ENCODE peak calls at places on chromosomes 1 and 21, in four cellular contexts. L, G, D and V are unnamed samples.

GRCh38 chr1:16393255-16394177 is 26.5 kb downstream of the SZRD1 start:
- DNase-seq in L (no peak), G (peak), D (no peak), V (no peak)

GRCh38 chr1:62508187-62508758 is 71.4 kb downstream of the USP1 start:
- DNase-seq in L (no peak), G (no peak), D (no peak), V (peak)

GRCh38 chr21:30072496-30072895 is 94.1 kb downstream of the CLDN17 start:
- DNase-seq in L (no peak), G (peak), D (no peak), V (peak)

GRCh38 chr1:3465935-3466321 is 11.5 kb downstream of the ARHGEF16 start:
- DNase-seq in L (no peak), G (no peak), D (no peak), V (no peak)

GRCh38 chr1:233721003-233721595 is 107.2 kb downstream of the KCNK1 start:
- DNase-seq in L (no peak), G (no peak), D (no peak), V (peak)

GRCh38 chr1:99465176-99465900 is 180.6 kb upstream of the PALMD start:
- DNase-seq in L (no peak), G (no peak), D (no peak), V (no peak)

GRCh38 chr1:47951026-47951425 is 46.2 kb downstream of the TRABD2B start:
- DNase-seq in L (no peak), G (no peak), D (no peak), V (no peak)

GRCh38 chr1:167469280-167469965 is 48.9 kb downstream of the CD247 start:
- DNase-seq in L (no peak), G (peak), D (no peak), V (no peak)

GRCh38 chr1:83798965-83799364 is 200.0 kb downstream of the TTLL7 start:
- DNase-seq in L (no peak), G (no peak), D (no peak), V (no peak)

GRCh38 chr1:10870493-10871096 is 74.1 kb upstream of the CASZ1 start:
- DNase-seq in L (no peak), G (peak), D (no peak), V (no peak)

GRCh38 chr1:2290171-2290578 is 62.1 kb downstream of the SKI start:
- DNase-seq in L (no peak), G (no peak), D (no peak), V (no peak)

GRCh38 chr1:182304218-182305016 is 87.2 kb downstream of the GLUL start:
- DNase-seq in L (no peak), G (no peak), D (no peak), V (no peak)

GRCh38 chr1:155934933-155935590 is 849 bp upstream of the KHDC4 start:
- DNase-seq in L (peak), G (peak), D (no peak), V (no peak)

GRCh38 chr21:33977721-33978369 is 62.2 kb upstream of the ATP5PO start:
- DNase-seq in L (no peak), G (no peak), D (no peak), V (no peak)

GRCh38 chr1:212959266-212960220 is 9.2 kb downstream of the VASH2 start:
- DNase-seq in L (no peak), G (no peak), D (no peak), V (no peak)

GRCh38 chr1:212162635-212163034 is 122.6 kb upstream of the PPP2R5A start:
- DNase-seq in L (peak), G (peak), D (no peak), V (no peak)

GRCh38 chr1:36321119-36321951 is 2.1 kb downstream of the EVA1B start:
- DNase-seq in L (peak), G (peak), D (peak), V (peak)

GRCh38 chr1:50929376-50929958 is 30.6 kb downstream of the FAF1 start:
- DNase-seq in L (no peak), G (no peak), D (no peak), V (peak)

GRCh38 chr1:209692745-209693504 is 11.7 kb upstream of the HSD11B1 start:
- DNase-seq in L (peak), G (peak), D (peak), V (peak)

GRCh38 chr21:16588433-16588860 is 858.7 kb downstream of the USP25 start:
- DNase-seq in L (peak), G (peak), D (peak), V (peak)

GRCh38 chr1:48817505-48818114 is 40.9 kb upstream of the BEND5 start:
- DNase-seq in L (peak), G (peak), D (peak), V (peak)

GRCh38 chr1:84117868-84118267 is 26.2 kb upstream of the PRKACB start:
- DNase-seq in L (no peak), G (no peak), D (no peak), V (no peak)

GRCh38 chr1:67342002-67342890 is 34.6 kb downstream of the IL12RB2 start:
- DNase-seq in L (no peak), G (no peak), D (no peak), V (no peak)

GRCh38 chr1:230149751-230150584 is 82.9 kb downstream of the GALNT2 start:
- DNase-seq in L (no peak), G (no peak), D (no peak), V (no peak)

GRCh38 chr21:40284481-40284880 is 417.2 kb downstream of the PCP4 start:
- DNase-seq in L (no peak), G (no peak), D (no peak), V (no peak)

GRCh38 chr1:30908886-30909777 is 574 bp upstream of the SDC3 start:
- DNase-seq in L (peak), G (no peak), D (no peak), V (no peak)

DNA sequence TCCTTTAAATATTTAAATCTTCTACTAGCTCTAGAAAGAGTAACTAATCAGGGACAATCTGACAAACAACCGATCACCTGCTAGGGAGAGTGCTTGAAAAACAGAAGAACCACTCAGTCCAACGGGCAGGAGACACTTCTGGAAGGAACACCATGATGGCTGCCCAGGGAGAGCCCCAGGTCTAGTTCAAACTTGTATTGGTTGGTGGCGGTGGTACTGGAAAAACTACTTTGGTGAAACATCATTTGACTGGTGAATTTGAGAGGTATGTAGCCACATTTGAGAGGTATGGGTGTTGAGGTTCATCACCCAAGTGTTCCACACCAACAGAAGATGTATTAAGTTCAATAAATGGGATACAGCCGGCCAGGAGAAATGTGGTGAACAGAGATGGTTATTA is 4.8 kb upstream of the WDR47 start:
- DNase-seq in L (no peak), G (no peak), D (no peak), V (no peak)
- H3K27ac ChIP-seq in L (no peak), G (no peak), D (no peak), V (no peak)

GRCh38 chr1:115869064-115869463 is 28.1 kb upstream of the NHLH2 start:
- DNase-seq in L (no peak), G (no peak), D (no peak), V (no peak)

GRCh38 chr1:115867216-115867615 is 26.3 kb upstream of the NHLH2 start:
- DNase-seq in L (no peak), G (no peak), D (no peak), V (peak)

GRCh38 chr1:115862406-115862805 is 21.5 kb upstream of the NHLH2 start:
- DNase-seq in L (no peak), G (no peak), D (no peak), V (no peak)

GRCh38 chr1:115865704-115866380 is 24.9 kb upstream of the NHLH2 start:
- DNase-seq in L (no peak), G (no peak), D (no peak), V (no peak)
- H3K27ac ChIP-seq in L (no peak), G (no peak), D (no peak), V (no peak)

GRCh38 chr1:77133731-77134358 is 85.4 kb downstream of the PIGK start:
- DNase-seq in L (no peak), G (no peak), D (no peak), V (no peak)

GRCh38 chr1:77143529-77144121 is 75.6 kb downstream of the PIGK start:
- DNase-seq in L (no peak), G (no peak), D (no peak), V (peak)

GRCh38 chr1:77134359-77134758 is 84.9 kb downstream of the PIGK start:
- DNase-seq in L (no peak), G (peak), D (no peak), V (no peak)

GRCh38 chr1:77139389-77139788 is 79.8 kb downstream of the PIGK start:
- DNase-seq in L (no peak), G (no peak), D (no peak), V (no peak)
- H3K27ac ChIP-seq in L (no peak), G (no peak), D (no peak), V (no peak)

GRCh38 chr1:208160259-208160819 is 83.8 kb downstream of the PLXNA2 start:
- DNase-seq in L (no peak), G (no peak), D (no peak), V (no peak)

GRCh38 chr1:208159542-208160258 is 84.5 kb downstream of the PLXNA2 start:
- DNase-seq in L (peak), G (no peak), D (no peak), V (no peak)

GRCh38 chr1:208157769-208158168 is 86.4 kb downstream of the PLXNA2 start:
- DNase-seq in L (no peak), G (peak), D (no peak), V (no peak)

GRCh38 chr1:208161005-208161404 is 83.2 kb downstream of the PLXNA2 start:
- DNase-seq in L (no peak), G (no peak), D (no peak), V (no peak)

GRCh38 chr1:208158640-208159541 is 85.3 kb downstream of the PLXNA2 start:
- DNase-seq in L (no peak), G (no peak), D (no peak), V (no peak)
- H3K27ac ChIP-seq in L (no peak), G (no peak), D (peak), V (no peak)